ENCODE peak calls at places on chromosomes 2 and 18, in four cellular contexts. I, U, A and T are unnamed samples.

GRCh38 chr18:416928-417327 is 83.6 kb downstream of the COLEC12 start:
- DNase-seq in I (no peak), U (no peak), A (no peak), T (no peak)

GRCh38 chr2:55148269-55148668 is 83.8 kb downstream of the CLHC1 start:
- DNase-seq in U (no peak), I (peak; percentile 74), A (no peak), T (no peak)

GRCh38 chr2:172931923-172932520 is 143.6 kb upstream of the MAP3K20 start:
- DNase-seq in U (peak; percentile 40), I (peak; percentile 78), A (peak; percentile 60), T (peak; percentile 68)

GRCh38 chr2:20561703-20562454 is 89.0 kb downstream of the HS1BP3 start:
- DNase-seq in U (peak; percentile 46), A (no peak), I (peak; percentile 81), T (no peak)

GRCh38 chr2:74739129-74739528 is 85.1 kb downstream of the SEMA4F start:
- DNase-seq in A (no peak), I (no peak), U (no peak), T (no peak)

GRCh38 chr2:153287109-153287801 is 191.3 kb downstream of the RPRM start:
- DNase-seq in A (peak; percentile 48), I (no peak), U (no peak), T (peak; percentile 2)

GRCh38 chr2:190696792-190697398 is 48.0 kb downstream of the NAB1 start:
- DNase-seq in A (peak; percentile 46), U (no peak), I (no peak), T (no peak)

GRCh38 chr2:99154643-99155536 is at the start of the genes LIPT1 and TSGA10:
- DNase-seq in A (peak; percentile 93), I (peak; percentile 92), U (peak; percentile 96), T (peak; percentile 88)

GRCh38 chr2:47038656-47039501 is 116.2 kb downstream of the STPG4 start:
- DNase-seq in A (no peak), I (no peak), U (no peak), T (no peak)

GRCh38 chr2:238489896-238490295 is 63.2 kb downstream of the ASB1 start:
- DNase-seq in U (no peak), A (no peak), I (no peak), T (no peak)

GRCh38 chr18:9120796-9121195 is 15.8 kb upstream of the ANKRD12 start:
- DNase-seq in U (no peak), I (no peak), A (no peak), T (no peak)

DNA sequence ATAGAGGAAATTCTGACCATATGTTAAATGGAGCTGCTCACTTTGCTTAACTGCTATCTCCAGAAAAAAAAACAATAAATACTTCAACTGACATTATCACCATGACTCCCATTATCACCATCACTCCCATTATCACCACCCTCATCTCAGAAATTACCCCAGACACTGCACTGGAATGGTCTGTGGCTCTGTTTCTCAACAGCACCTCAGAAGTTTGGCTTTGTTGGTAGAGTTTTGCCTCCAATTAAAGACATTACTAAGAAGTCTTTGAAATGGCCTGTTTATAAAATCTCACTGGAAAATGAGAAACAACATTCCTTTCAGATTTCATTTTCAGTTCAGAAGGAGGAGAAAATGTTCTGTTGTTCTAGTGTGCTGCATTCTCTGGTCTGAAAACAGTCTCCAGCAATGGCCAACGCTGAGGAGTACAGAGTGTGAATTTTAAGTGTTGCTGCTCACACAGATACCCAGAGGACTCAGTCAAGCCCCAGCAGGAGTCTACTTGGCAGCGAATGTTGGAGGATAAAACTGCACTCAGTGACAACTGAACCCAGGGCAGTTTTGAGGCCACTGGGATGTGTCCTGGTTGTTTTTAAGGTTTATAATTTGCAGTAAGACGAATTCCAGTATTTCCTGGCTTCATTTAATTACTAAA is 364.5 kb upstream of the CDH2 start:
- DNase-seq in I (no peak), U (no peak), A (no peak), T (no peak)
- TF ChIP-seq MAZ in I (no peak), U (no peak), A (no peak), T (no peak)

GRCh38 chr2:15562354-15563031 is 1.4 kb upstream of the NBAS start:
- DNase-seq in I (no peak), U (no peak), A (no peak), T (no peak)

GRCh38 chr2:15563227-15564100 is 2.3 kb upstream of the NBAS start:
- DNase-seq in A (peak; percentile 20), I (no peak), U (no peak), T (no peak)

GRCh38 chr2:15560988-15561573 is at the start of gene NBAS:
- DNase-seq in A (peak; percentile 85), I (peak; percentile 85), U (peak; percentile 79), T (peak; percentile 82)

GRCh38 chr2:15560404-15560987 is 638 bp downstream of the NBAS start:
- DNase-seq in U (peak; percentile 42), A (peak; percentile 23), I (peak; percentile 27), T (peak; percentile 44)

DNA sequence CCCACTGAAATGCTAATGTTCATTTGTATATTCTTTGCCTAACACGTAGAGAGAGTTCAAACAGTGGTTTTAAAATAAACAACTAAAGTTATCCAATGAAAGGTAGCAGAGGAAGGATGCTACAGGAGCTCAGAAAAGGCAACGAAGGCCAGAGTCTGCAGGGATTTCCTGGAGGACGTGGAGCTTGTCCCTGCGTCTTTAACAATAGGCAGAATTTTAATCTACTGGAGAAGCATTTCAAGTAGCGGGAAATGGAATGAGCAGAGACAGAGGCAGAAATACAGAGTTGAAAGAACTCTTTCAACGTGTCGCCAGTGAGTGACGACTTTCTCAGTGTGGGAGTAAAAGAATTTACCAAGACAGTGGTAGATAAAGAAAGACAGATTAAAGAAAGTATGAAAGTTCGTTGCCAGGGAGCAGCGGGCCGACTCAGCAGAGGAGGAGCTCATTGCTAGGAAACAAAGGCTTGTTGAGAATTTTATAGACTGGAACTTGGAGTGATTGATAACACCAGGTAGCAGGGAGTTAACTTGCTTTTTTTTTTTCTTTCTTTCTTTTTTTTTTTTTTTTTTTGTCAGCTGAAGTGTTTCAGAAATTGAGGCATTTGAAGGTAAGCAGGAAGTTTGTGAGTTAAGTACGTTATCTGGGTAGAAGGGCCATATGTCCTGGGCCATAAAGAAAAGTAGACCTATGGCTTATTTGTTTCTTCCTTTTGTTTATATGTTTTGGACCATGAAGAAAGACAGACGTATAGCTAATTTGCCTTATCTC is 625 bp upstream of the NBAS start:
- DNase-seq in I (peak; percentile 34), A (peak; percentile 14), U (peak; percentile 65), T (peak; percentile 30)
- TF ChIP-seq MAZ in I (no peak), A (no peak), U (peak; percentile 10), T (no peak)

DNA sequence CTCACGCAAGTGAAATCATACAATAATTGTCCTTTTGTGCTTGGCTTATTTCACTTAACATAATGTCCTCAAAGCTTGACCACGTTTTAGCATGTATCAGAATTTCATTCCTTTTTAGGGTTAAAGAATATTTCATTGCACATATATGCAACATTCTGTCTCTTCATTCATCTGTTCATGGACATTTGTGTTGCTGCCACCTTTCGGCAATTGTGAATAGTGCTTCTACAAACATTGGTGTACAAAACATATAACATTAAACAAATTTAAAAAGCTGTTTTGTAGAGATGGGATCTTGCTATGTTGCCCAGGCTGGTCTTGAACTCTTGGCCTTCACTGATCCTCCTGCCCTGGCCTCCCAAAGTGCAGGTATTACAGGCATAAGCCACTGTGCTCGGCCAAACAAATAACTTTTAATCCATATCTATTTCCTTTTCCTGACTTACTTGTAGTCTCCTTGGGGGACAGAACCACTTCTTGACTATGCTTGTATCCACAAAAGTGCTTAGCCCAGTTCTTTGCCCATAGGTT is 209.3 kb downstream of the SLC4A3 start:
- DNase-seq in I (peak; percentile 17), U (no peak), A (peak; percentile 60), T (peak; percentile 47)
- TF ChIP-seq MAZ in I (no peak), U (no peak), A (no peak), T (no peak)

DNA sequence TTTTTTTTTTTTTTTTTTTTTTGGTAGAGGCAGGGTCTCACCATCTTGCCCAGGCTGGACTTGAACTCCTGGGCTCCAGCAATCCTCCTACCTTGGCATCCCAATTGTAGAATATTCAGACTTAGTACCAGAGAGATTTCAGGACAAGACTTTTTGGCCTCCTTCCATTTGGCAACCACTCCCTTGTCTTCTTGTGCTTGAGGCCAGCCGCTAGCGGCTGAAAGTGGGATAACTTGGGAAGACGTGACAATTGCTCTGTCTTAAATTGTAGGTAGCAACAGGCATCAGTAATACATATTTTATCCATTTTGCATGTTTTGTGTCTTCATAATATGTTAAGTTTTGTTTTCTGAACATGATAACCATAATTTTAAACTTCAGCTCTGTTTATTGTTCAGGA is 53.3 kb upstream of the TTN start:
- DNase-seq in I (no peak), U (no peak), A (no peak), T (no peak)
- TF ChIP-seq MAZ in I (no peak), U (no peak), A (no peak), T (no peak)

GRCh38 chr2:158969717-158970521 is 1.5 kb downstream of the TANC1 start:
- DNase-seq in A (no peak), U (no peak), I (peak; percentile 21), T (peak; percentile 30)
- TF ChIP-seq MAZ in A (no peak), U (no peak), I (no peak), T (no peak)

GRCh38 chr2:143930891-143931290 is 589.0 kb downstream of the ZEB2 start:
- DNase-seq in U (no peak), I (no peak), A (no peak), T (no peak)

GRCh38 chr2:143934913-143935310 is 585.0 kb downstream of the ZEB2 start:
- DNase-seq in U (no peak), A (no peak), I (peak; percentile 59), T (no peak)

GRCh38 chr2:143936758-143937562 is 583.0 kb downstream of the ZEB2 start:
- DNase-seq in A (no peak), I (peak; percentile 31), U (no peak), T (peak; percentile 18)

GRCh38 chr2:143937563-143938346 is 582.2 kb downstream of the ZEB2 start:
- DNase-seq in U (no peak), I (no peak), A (no peak), T (no peak)

DNA sequence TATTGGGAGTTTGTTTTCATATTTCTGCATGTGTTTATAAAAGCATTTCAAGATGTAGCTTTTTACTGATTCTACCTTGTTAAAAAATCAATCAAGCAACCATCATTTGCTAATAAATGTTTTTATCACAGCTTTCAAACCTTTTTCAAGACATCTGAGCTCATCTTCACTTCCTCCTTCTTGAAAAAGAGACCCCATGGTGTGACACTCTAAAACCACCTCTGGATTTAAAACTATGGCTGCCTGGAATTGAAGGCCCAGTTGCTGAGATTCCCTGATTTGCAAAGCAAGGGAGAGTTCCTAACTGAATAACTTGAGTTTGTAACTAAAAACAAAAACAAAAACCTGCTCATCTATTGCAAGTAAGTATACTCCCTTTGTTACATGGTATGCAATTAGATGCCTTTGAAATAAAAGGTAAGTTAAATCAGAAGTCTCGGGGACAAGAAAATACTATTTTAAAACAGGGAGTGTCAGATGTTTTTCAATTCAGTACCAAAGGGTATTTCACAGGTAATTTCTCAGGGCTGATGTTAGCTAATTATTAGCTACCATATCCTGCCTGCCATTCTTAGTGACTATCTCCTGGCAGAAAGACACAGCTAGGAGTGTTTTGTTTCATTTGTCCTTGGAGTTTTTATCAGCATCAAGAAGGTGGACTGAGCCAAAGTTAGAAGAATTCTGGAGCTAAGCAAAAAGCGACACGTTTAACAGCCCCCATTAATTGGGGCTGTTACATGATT is 585.6 kb downstream of the ZEB2 start:
- DNase-seq in A (no peak), I (no peak), U (no peak), T (no peak)
- TF ChIP-seq MAZ in A (no peak), I (no peak), U (no peak), T (no peak)

GRCh38 chr2:22110244-22110651 is 986.5 kb downstream of the TDRD15 start:
- DNase-seq in I (no peak), A (no peak), U (no peak), T (no peak)
- TF ChIP-seq MAZ in I (no peak), A (no peak), U (no peak), T (no peak)

GRCh38 chr2:121617042-121617599 is 32.1 kb downstream of the CLASP1 start:
- DNase-seq in U (no peak), I (peak; percentile 44), A (no peak), T (no peak)
- TF ChIP-seq MAZ in U (no peak), I (no peak), A (no peak), T (no peak)

GRCh38 chr2:179811042-179811441 is 50.4 kb downstream of the ZNF385B start:
- DNase-seq in A (no peak), U (no peak), I (no peak), T (no peak)
- TF ChIP-seq MAZ in A (no peak), U (no peak), I (no peak), T (no peak)